ENCODE peak calls at places on chromosomes 4 and X, in six cellular contexts. V, W, T, X, P and N are unnamed samples.

GRCh38 chr4:2932951-2933565 is 30.1 kb downstream of the NOP14 start:
- DNase-seq in X (peak; percentile 70), P (no peak), T (peak; percentile 52), W (no peak), V (peak; percentile 55), N (peak; percentile 63)

GRCh38 chrX:1794586-1794985 is 179.7 kb downstream of the ASMT start:
- DNase-seq in P (no peak), X (no peak), W (no peak), T (no peak), V (no peak), N (no peak)

GRCh38 chr4:101169044-101170014 is 178.0 kb downstream of the PPP3CA start:
- DNase-seq in P (peak; percentile 72), X (peak; percentile 51), T (peak; percentile 71), V (peak; percentile 88), W (no peak), N (peak; percentile 33)

GRCh38 chr4:153788419-153789276 is at the start of gene SFRP2:
- DNase-seq in X (peak; percentile 51), T (no peak), W (no peak), P (no peak), V (peak; percentile 94), N (no peak)

GRCh38 chr4:150315691-150316090 is 237.4 kb downstream of the DCLK2 start:
- DNase-seq in X (no peak), V (no peak), W (no peak), P (no peak), T (no peak), N (no peak)

GRCh38 chrX:72101597-72102037 is 30.1 kb downstream of the RTL5 start:
- DNase-seq in P (no peak), X (no peak), V (peak; percentile 76), T (no peak), W (no peak), N (no peak)

GRCh38 chr4:182339246-182339645 is 96.0 kb downstream of the TENM3 start:
- DNase-seq in P (no peak), V (peak; percentile 86), W (no peak), X (no peak), T (no peak), N (no peak)

GRCh38 chr4:39365360-39365759 is 802 bp downstream of the RFC1 start:
- DNase-seq in X (no peak), V (no peak), W (no peak), P (no peak), T (no peak), N (no peak)

GRCh38 chr4:159175165-159175988 is 72.5 kb downstream of the RAPGEF2 start:
- DNase-seq in P (peak; percentile 62), T (peak; percentile 59), W (no peak), X (peak; percentile 62), V (peak; percentile 89), N (no peak)

GRCh38 chrX:71627588-71628404 is 9.5 kb upstream of the CXCR3 start:
- DNase-seq in V (no peak), P (no peak), W (no peak), T (no peak), X (no peak), N (no peak)

GRCh38 chr4:167903291-167903721 is 189.0 kb upstream of the ANXA10 start:
- DNase-seq in P (no peak), W (no peak), V (no peak), X (no peak), T (no peak), N (no peak)

GRCh38 chr4:78031457-78031856 is 25.7 kb upstream of the FRAS1 start:
- DNase-seq in P (no peak), V (no peak), T (no peak), W (no peak), X (no peak), N (no peak)

GRCh38 chr4:23969635-23970034 is 79.8 kb upstream of the PPARGC1A start:
- DNase-seq in T (no peak), W (no peak), V (no peak), X (no peak), P (no peak), N (no peak)

GRCh38 chr4:47278631-47279030 is 184.9 kb downstream of the COMMD8 start:
- DNase-seq in V (no peak), X (no peak), W (no peak), T (no peak), P (no peak), N (no peak)

GRCh38 chr4:77921701-77922100 is 59.1 kb downstream of the MRPL1 start:
- DNase-seq in X (no peak), V (no peak), P (no peak), W (no peak), T (no peak), N (no peak)

GRCh38 chr4:7887415-7887814 is 52.2 kb downstream of the AFAP1 start:
- DNase-seq in X (no peak), T (no peak), P (no peak), W (no peak), V (no peak), N (no peak)

DNA sequence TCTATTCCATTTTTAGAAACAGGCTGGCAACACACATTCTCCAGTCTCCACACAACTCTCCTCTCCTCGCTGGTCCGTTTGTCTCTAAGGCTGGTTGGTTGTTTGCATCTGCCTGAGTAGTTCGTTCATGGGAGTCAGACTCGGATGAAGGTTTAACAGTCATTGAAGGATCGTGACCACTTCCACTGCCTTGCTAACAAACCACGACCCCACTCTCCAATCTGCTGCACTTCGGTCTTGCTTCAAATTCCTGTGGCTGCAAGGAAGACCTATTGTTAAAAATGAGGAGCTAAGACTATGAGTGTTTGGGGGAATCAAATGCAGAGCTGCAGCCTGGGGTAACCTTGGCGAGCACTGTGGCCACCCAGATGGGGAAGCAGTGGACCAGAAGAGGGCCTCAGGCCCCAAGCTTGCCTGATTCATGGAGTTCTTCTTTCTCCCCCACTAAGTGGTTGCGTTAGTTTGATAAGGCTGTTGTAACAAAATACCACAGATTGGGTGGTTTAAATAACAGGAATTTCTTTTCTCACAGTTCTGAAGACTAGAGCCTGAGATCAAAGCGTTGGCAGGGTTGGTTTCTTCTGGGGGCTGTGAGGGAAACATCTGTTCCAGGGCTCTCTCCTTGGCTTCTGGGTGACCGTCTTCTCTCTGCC is 105.6 kb upstream of the GATB start:
- DNase-seq in W (no peak), T (no peak), P (no peak), V (no peak), X (no peak), N (no peak)
- H3K4me3 ChIP-seq in W (no peak overlapping the region), T (no peak overlapping the region), P (no peak overlapping the region), V (no peak overlapping the region), X (no peak overlapping the region), N (no peak overlapping the region)

GRCh38 chrX:149511081-149511480 is 6.0 kb upstream of the IDS start:
- DNase-seq in P (no peak), W (no peak), T (no peak), X (no peak), V (no peak), N (no peak)

GRCh38 chrX:149513713-149514427 is 8.8 kb upstream of the IDS start:
- DNase-seq in P (no peak), V (no peak), T (no peak), X (no peak), W (no peak), N (no peak)

GRCh38 chrX:149512225-149512885 is 7.2 kb upstream of the IDS start:
- DNase-seq in V (peak; percentile 89), X (no peak), P (peak; percentile 63), T (peak; percentile 69), W (no peak), N (peak; percentile 61)

GRCh38 chrX:149508467-149508866 is 3.4 kb upstream of the IDS start:
- DNase-seq in V (no peak), W (no peak), P (no peak), T (no peak), X (no peak), N (no peak)

GRCh38 chrX:149510386-149510785 is 5.3 kb upstream of the IDS start:
- DNase-seq in W (no peak), T (no peak), X (no peak), V (no peak), P (no peak), N (no peak)
- TF ChIP-seq CTCF in W (peak; percentile 30), T (no peak), X (no peak), V (peak; percentile 55), P (no peak), N (no peak)

DNA sequence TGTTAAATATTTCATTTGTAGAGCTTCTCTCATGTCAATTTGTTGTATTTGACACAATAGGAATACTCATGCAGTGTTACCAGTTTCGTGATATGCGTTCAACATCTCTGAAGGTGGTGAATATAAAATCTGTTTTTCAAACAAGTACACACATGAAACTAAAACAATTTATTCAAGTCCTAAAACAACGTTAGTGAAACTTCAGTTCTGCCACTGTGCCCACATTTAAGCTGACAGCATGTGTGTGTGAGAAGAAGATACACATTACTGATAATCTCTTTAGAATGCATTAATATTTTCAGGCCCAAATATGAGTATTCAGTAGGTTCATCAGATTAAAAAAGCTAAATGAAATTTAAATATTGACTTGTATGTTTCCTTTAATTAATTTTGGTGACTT is 21.7 kb downstream of the GAB1 start:
- DNase-seq in V (no peak), W (no peak), P (no peak), T (no peak), X (no peak), N (no peak)
- H3K4me1 ChIP-seq in V (peaks cover 3% of the 10 kb centered on the region), W (peaks cover 81% of the 10 kb centered on the region), P (peaks cover 93% of the 10 kb centered on the region), T (peaks cover 26% of the 10 kb centered on the region), X (peaks cover 89% of the 10 kb centered on the region), N (peaks cover 55% of the 10 kb centered on the region)

GRCh38 chr4:156971168-156971601 is 414 bp downstream of the PDGFC start:
- DNase-seq in P (peak; percentile 21), T (peak; percentile 43), V (peak; percentile 80), W (no peak), X (peak; percentile 51), N (peak; percentile 51)

GRCh38 chr4:156971623-156972369 is at the start of gene PDGFC:
- DNase-seq in X (peak; percentile 86), T (peak; percentile 78), V (peak; percentile 93), P (peak; percentile 67), W (peak; percentile 50), N (peak; percentile 69)

GRCh38 chr4:156970501-156971167 is 965 bp downstream of the PDGFC start:
- DNase-seq in X (peak; percentile 81), T (peak; percentile 59), P (peak; percentile 61), V (peak; percentile 87), W (no peak), N (peak; percentile 56)

GRCh38 chr4:156974264-156974663 is 2.7 kb upstream of the PDGFC start:
- DNase-seq in W (no peak), V (no peak), P (no peak), X (no peak), T (no peak), N (no peak)

DNA sequence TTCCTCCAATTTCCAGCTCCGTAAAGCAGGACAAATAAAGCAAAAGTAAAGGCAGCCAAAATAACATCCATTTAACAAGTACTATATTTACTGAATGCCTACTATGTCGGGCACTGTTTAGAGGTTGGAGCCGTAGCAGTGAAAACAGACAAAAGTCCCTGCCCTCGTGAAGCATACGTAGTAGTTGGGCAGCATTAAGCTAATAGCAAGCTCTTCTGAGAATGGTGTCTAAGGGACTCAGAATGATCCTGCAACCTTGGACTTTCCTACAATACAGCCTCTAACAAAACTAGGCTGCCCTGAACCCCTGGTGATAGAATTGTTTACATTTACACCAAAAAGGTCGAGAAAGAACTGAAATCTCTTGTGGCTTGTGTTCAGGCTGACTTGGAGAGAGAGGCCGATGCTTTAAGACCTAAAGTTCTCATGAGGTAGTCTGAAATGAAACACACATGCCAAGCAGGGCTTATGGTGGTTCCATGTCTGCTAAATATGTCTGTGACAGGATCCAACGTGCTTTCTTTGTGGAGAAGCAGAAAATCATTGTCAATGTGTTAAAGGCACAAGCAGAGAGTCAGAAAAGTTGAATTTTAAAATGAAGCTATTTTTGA is 876 bp upstream of the PDGFC start:
- DNase-seq in W (no peak), X (no peak), P (no peak), V (peak; percentile 45), T (no peak), N (no peak)
- H3K4me3 ChIP-seq in W (peak overlapping the region; percentile 74), X (peak overlapping the region; percentile 84), P (peak overlapping the region; percentile 73), V (peak overlapping the region; percentile 75), T (peak overlapping the region; percentile 77), N (no peak overlapping the region)